ENCODE peak calls at places on chromosomes 11 and 22, in four cellular contexts. One of them, this sample, is unnamed.

GRCh38 chr11:58466293-58466692 is 24.3 kb upstream of the OR5B12 start:
- DNase-seq in H9: no peak
- DNase-seq in IMR-90: peak
- DNase-seq in H1: no peak
- DNase-seq in this sample: no peak

GRCh38 chr22:46764140-46764680 is 1.8 kb downstream of the TBC1D22A start:
- DNase-seq in H9: no peak
- DNase-seq in IMR-90: peak
- DNase-seq in H1: no peak
- DNase-seq in this sample: no peak

GRCh38 chr22:19769393-19769715 is 8.8 kb downstream of the TBX1 start:
- DNase-seq in H9: no peak
- DNase-seq in IMR-90: no peak
- DNase-seq in H1: no peak
- DNase-seq in this sample: no peak

GRCh38 chr11:110474578-110474977 is 44.8 kb downstream of the FDX1 start:
- DNase-seq in H9: no peak
- DNase-seq in IMR-90: no peak
- DNase-seq in H1: no peak
- DNase-seq in this sample: no peak

GRCh38 chr11:29312817-29313216 is 704.0 kb downstream of the KCNA4 start:
- DNase-seq in H9: no peak
- DNase-seq in IMR-90: peak
- DNase-seq in H1: no peak
- DNase-seq in this sample: no peak

GRCh38 chr22:42797021-42797420 is 60.1 kb downstream of the ARFGAP3 start:
- DNase-seq in H9: no peak
- DNase-seq in IMR-90: peak
- DNase-seq in H1: no peak
- DNase-seq in this sample: no peak

GRCh38 chr11:72069200-72069599 is 11.1 kb downstream of the NUMA1 start:
- DNase-seq in H9: no peak
- DNase-seq in IMR-90: no peak
- DNase-seq in H1: no peak
- DNase-seq in this sample: no peak

GRCh38 chr11:69438286-69438920 is 43.1 kb upstream of the LINC01488 start:
- DNase-seq in H9: no peak
- DNase-seq in IMR-90: no peak
- DNase-seq in H1: no peak
- DNase-seq in this sample: no peak

GRCh38 chr11:17610402-17610894 is 63.4 kb downstream of the OTOG start:
- DNase-seq in H9: no peak
- DNase-seq in IMR-90: no peak
- DNase-seq in H1: no peak
- DNase-seq in this sample: no peak

GRCh38 chr11:64539239-64539638 is 51.8 kb upstream of the SLC22A12 start:
- DNase-seq in H9: no peak
- DNase-seq in IMR-90: no peak
- DNase-seq in H1: no peak
- DNase-seq in this sample: no peak

GRCh38 chr22:34976474-34976873 is 89.5 kb upstream of the ISX start:
- DNase-seq in H9: no peak
- DNase-seq in IMR-90: no peak
- DNase-seq in H1: no peak
- DNase-seq in this sample: no peak

GRCh38 chr11:12272821-12273617 is 104.4 kb upstream of the PARVA start:
- DNase-seq in H9: no peak
- DNase-seq in IMR-90: peak
- DNase-seq in H1: no peak
- DNase-seq in this sample: no peak

GRCh38 chr11:102172127-102172848 is 62.0 kb downstream of the YAP1 start:
- DNase-seq in H9: no peak
- DNase-seq in IMR-90: peak
- DNase-seq in H1: no peak
- DNase-seq in this sample: no peak

GRCh38 chr11:30489513-30489912 is 96.6 kb downstream of the MPPED2 start:
- DNase-seq in H9: no peak
- DNase-seq in IMR-90: no peak
- DNase-seq in H1: no peak
- DNase-seq in this sample: no peak

GRCh38 chr22:36644333-36644757 is 59.2 kb downstream of the CACNG2 start:
- DNase-seq in H9: peak
- DNase-seq in IMR-90: peak
- DNase-seq in H1: no peak
- DNase-seq in this sample: peak

GRCh38 chr11:94785509-94785908 is 17.4 kb downstream of the AMOTL1 start:
- DNase-seq in H9: no peak
- DNase-seq in IMR-90: no peak
- DNase-seq in H1: no peak
- DNase-seq in this sample: peak

GRCh38 chr11:18352581-18352980 is 30.2 kb downstream of the GTF2H1 start:
- DNase-seq in H9: no peak
- DNase-seq in IMR-90: peak
- DNase-seq in H1: no peak
- DNase-seq in this sample: no peak

GRCh38 chr11:134731562-134731961 is 319.5 kb upstream of the B3GAT1 start:
- DNase-seq in H9: peak
- DNase-seq in IMR-90: no peak
- DNase-seq in H1: peak
- DNase-seq in this sample: peak

GRCh38 chr11:121106812-121107211 is 5.8 kb downstream of the TECTA start:
- DNase-seq in H9: no peak
- DNase-seq in IMR-90: no peak
- DNase-seq in H1: no peak
- DNase-seq in this sample: no peak

GRCh38 chr22:41968601-41969000 is 642 bp upstream of the SEPTIN3 start:
- DNase-seq in H9: no peak
- DNase-seq in IMR-90: peak
- DNase-seq in H1: no peak
- DNase-seq in this sample: no peak

GRCh38 chr11:27720277-27720830 is 20.1 kb upstream of the BDNF start:
- DNase-seq in H9: peak
- DNase-seq in IMR-90: peak
- DNase-seq in H1: no peak
- DNase-seq in this sample: peak

GRCh38 chr11:114308689-114309089 is 12.5 kb downstream of the NNMT start:
- DNase-seq in H9: no peak
- DNase-seq in IMR-90: no peak
- DNase-seq in H1: no peak
- DNase-seq in this sample: no peak

GRCh38 chr22:38461414-38462081 is 6.3 kb upstream of the KDELR3 start:
- DNase-seq in H9: peak
- DNase-seq in IMR-90: peak
- DNase-seq in H1: peak
- DNase-seq in this sample: peak

GRCh38 chr22:24208012-24208749 is 26.9 kb downstream of the SUSD2 start:
- DNase-seq in H9: no peak
- DNase-seq in IMR-90: peak
- DNase-seq in H1: no peak
- DNase-seq in this sample: no peak

GRCh38 chr11:93870616-93871015 is 20.2 kb upstream of the VSTM5 start:
- DNase-seq in H9: no peak
- DNase-seq in IMR-90: no peak
- DNase-seq in H1: no peak
- DNase-seq in this sample: no peak

GRCh38 chr11:112963368-112963955 is 2.2 kb downstream of the NCAM1 start:
- DNase-seq in H9: no peak
- DNase-seq in IMR-90: no peak
- DNase-seq in H1: no peak
- DNase-seq in this sample: peak

GRCh38 chr11:121540627-121541026 is 87.9 kb upstream of the SORL1-AS1 start:
- DNase-seq in H9: no peak
- DNase-seq in IMR-90: no peak
- DNase-seq in H1: no peak
- DNase-seq in this sample: no peak

GRCh38 chr22:39471421-39472141 is 14.8 kb downstream of the MGAT3 start:
- DNase-seq in H9: no peak
- DNase-seq in IMR-90: peak
- DNase-seq in H1: no peak
- DNase-seq in this sample: peak

GRCh38 chr11:86230921-86231320 is 13.6 kb upstream of the EED start:
- DNase-seq in H9: no peak
- DNase-seq in IMR-90: no peak
- DNase-seq in H1: no peak
- DNase-seq in this sample: no peak

GRCh38 chr11:88292156-88292844 is 45.2 kb downstream of the CTSC start:
- DNase-seq in H9: no peak
- DNase-seq in IMR-90: peak
- DNase-seq in H1: no peak
- DNase-seq in this sample: no peak

GRCh38 chr11:130037881-130038601 is 31.7 kb upstream of the APLP2 start:
- DNase-seq in H9: peak
- DNase-seq in IMR-90: no peak
- DNase-seq in H1: no peak
- DNase-seq in this sample: peak
- H2BK5ac ChIP-seq in H9: no peak
- H2BK5ac ChIP-seq in IMR-90: no peak
- H2BK5ac ChIP-seq in H1: no peak
- H2BK5ac ChIP-seq in this sample: no peak

GRCh38 chr11:44726278-44727113 is at the start of gene TSPAN18:
- DNase-seq in H9: peak
- DNase-seq in IMR-90: no peak
- DNase-seq in H1: peak
- DNase-seq in this sample: peak

GRCh38 chr11:44727114-44727372 is 281 bp downstream of the TSPAN18 start:
- DNase-seq in H9: no peak
- DNase-seq in IMR-90: no peak
- DNase-seq in H1: no peak
- DNase-seq in this sample: peak

GRCh38 chr11:44728491-44728910 is 1.7 kb downstream of the TSPAN18 start:
- DNase-seq in H9: peak
- DNase-seq in IMR-90: no peak
- DNase-seq in H1: no peak
- DNase-seq in this sample: peak

GRCh38 chr11:44728085-44728410 is 1.3 kb downstream of the TSPAN18 start:
- DNase-seq in H9: no peak
- DNase-seq in IMR-90: no peak
- DNase-seq in H1: no peak
- DNase-seq in this sample: no peak

DNA sequence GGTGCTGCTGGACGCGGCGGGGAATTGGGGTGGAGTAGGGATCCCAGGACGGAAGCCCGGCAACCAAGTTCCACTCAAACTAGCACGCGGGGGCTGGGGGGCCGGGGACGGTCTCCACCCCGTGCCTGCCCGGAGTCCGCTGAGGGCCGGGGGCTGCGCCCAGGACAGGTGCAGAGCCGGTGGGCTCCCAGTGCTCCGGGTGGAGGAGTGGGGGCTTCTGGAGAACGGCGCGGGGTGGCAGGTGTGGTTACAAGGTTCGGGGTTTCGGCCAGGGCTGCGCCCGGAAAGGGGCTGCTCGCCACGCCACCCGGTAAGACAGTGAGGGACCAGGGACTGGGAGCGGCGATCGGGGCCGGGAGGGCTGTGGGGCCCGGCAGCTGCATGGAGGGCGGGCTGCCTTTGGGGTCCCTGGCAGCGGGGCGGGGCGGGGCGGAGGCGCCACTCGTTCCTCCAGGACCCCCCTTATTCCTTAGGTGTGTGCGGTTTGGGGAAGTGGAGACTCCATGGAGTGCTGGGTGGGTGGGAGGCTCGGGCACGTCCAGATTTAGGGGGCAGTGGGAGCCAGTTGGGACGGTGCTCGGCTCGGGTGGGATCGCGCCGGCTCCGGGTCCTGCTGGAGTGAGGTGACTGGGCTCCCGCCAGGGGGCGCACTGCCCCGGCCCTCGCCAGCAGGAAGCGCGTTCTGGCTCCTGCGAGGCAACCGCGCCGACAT is 767 bp downstream of the TSPAN18 start:
- DNase-seq in H9: peak
- DNase-seq in IMR-90: peak
- DNase-seq in H1: no peak
- DNase-seq in this sample: peak
- H3K56ac ChIP-seq in H9: no peak
- H3K56ac ChIP-seq in IMR-90: no peak
- H3K56ac ChIP-seq in H1: no peak
- H3K56ac ChIP-seq in this sample: peak

DNA sequence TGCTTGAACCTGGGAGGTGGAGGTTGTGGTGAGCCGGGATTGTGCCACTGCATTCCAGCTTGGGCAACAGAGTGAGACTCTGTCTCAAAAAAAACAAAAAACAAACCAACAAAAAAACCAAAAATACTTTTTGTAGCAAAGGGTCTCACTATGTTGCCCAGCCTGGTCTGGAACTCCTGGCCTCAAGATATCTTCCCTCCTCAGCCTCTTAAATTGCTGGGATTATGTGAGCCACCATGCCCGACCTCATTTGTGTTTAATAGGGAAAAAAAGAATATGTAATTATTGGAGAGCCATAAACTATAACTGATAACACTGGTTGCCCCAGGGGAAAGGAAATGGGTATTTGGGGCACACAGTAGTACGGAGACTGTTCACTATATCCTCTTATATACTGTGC is 19.7 kb downstream of the UVRAG start:
- DNase-seq in H9: no peak
- DNase-seq in IMR-90: no peak
- DNase-seq in H1: no peak
- DNase-seq in this sample: no peak
- H2BK5ac ChIP-seq in H9: no peak
- H2BK5ac ChIP-seq in IMR-90: no peak
- H2BK5ac ChIP-seq in H1: no peak
- H2BK5ac ChIP-seq in this sample: no peak

GRCh38 chr22:26687439-26687838 is 30.1 kb downstream of the MIAT start:
- DNase-seq in H9: no peak
- DNase-seq in IMR-90: no peak
- DNase-seq in H1: no peak
- DNase-seq in this sample: no peak

GRCh38 chr22:26685601-26686000 is 28.2 kb downstream of the MIAT start:
- DNase-seq in H9: no peak
- DNase-seq in IMR-90: no peak
- DNase-seq in H1: no peak
- DNase-seq in this sample: no peak

GRCh38 chr22:26681395-26681821 is 24.0 kb downstream of the MIAT start:
- DNase-seq in H9: peak
- DNase-seq in IMR-90: peak
- DNase-seq in H1: no peak
- DNase-seq in this sample: peak

GRCh38 chr22:26680485-26680884 is 23.1 kb downstream of the MIAT start:
- DNase-seq in H9: no peak
- DNase-seq in IMR-90: no peak
- DNase-seq in H1: no peak
- DNase-seq in this sample: no peak

DNA sequence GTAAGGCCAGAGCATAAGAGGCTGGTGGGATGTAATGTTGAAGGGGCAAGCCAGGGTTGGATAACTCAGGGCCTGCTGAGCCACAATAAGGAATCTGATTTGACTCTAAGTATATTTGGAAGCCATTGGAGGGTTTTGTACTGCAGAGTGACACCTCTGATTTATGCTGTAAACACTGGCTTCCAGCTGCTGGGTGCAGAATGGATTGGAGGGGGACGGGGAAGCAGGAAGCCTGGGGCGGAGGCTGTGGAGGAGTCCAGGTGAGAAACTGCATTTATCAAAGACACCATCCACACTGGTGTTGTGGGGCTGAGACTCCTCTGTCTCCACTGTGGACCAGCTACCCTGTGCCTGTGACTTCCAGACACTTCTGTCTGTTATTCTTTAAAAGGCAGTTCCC is 26.8 kb downstream of the MIAT start:
- DNase-seq in H9: no peak
- DNase-seq in IMR-90: no peak
- DNase-seq in H1: no peak
- DNase-seq in this sample: no peak
- H3K56ac ChIP-seq in H9: no peak
- H3K56ac ChIP-seq in IMR-90: no peak
- H3K56ac ChIP-seq in H1: no peak
- H3K56ac ChIP-seq in this sample: no peak

GRCh38 chr11:106551744-106552671 is 466.3 kb downstream of the GUCY1A2 start:
- DNase-seq in H9: no peak
- DNase-seq in IMR-90: no peak
- DNase-seq in H1: no peak
- DNase-seq in this sample: no peak
- H2BK5ac ChIP-seq in H9: no peak
- H2BK5ac ChIP-seq in IMR-90: no peak
- H2BK5ac ChIP-seq in H1: no peak
- H2BK5ac ChIP-seq in this sample: no peak

This sample was measured in mesendoderm.